ENCODE peak calls at places on chromosomes 3 and 15, in six cellular contexts. R is activated effector memory CD4-positive, alpha-beta T cell treated with anti-CD3 and anti-CD28 coated beads, Interleukin-2, amount 50 U/mL, for 16 hours; E is fibroblast of pulmonary artery; G is HS-27A; C is activated T-cell treated with anti-CD3 and anti-CD28 coated beads, Interleukin-2, amount 50 U/mL, for 4 hours; P is stimulated activated CD8-positive, alpha-beta memory T cell treated with anti-CD3 and anti-CD28 coated beads, Interleukin-15, amount 100 ng/mL, for 4 hours. U is an unnamed sample.
A peak's percentile ranks its signal among the peaks of the same experiment; 100 is the strongest.

GRCh38 chr3:99114565-99115291 is 213.2 kb upstream of the DCBLD2 start:
- DNase-seq in R (no peak), E (peak; percentile 81), G (peak; percentile 83), C (no peak), P (no peak), U (no peak)

GRCh38 chr3:171256445-171257250 is 203.6 kb downstream of the TNIK start:
- DNase-seq in R (no peak), E (no peak), G (no peak), C (no peak), P (no peak), U (no peak)

GRCh38 chr15:88647362-88648105 is 8.7 kb downstream of the ISG20 start:
- DNase-seq in R (no peak), E (no peak), G (no peak), C (no peak), P (no peak), U (no peak)

GRCh38 chr15:96027501-96027900 is 303.0 kb upstream of the NR2F2 start:
- DNase-seq in R (no peak), E (no peak), G (no peak), C (no peak), P (no peak), U (no peak)

GRCh38 chr3:75015280-75015679 is 400.8 kb upstream of the CNTN3 start:
- DNase-seq in R (no peak), E (no peak), G (no peak), C (no peak), P (no peak), U (no peak)

GRCh38 chr3:159947220-159947619 is 41.4 kb upstream of the IL12A start:
- DNase-seq in R (no peak), E (peak; percentile 45), G (peak; percentile 55), C (no peak), P (no peak), U (no peak)

GRCh38 chr3:195774917-195775316 is 36.8 kb downstream of the MUC4 start:
- DNase-seq in R (no peak), E (peak; percentile 48), G (no peak), C (no peak), P (no peak), U (no peak)

GRCh38 chr3:130529816-130530215 is 12.8 kb downstream of the COL6A6 start:
- DNase-seq in R (no peak), E (no peak), G (no peak), C (no peak), P (no peak), U (no peak)

GRCh38 chr3:29686889-29687592 is 406.2 kb downstream of the RBMS3 start:
- DNase-seq in R (no peak), E (peak; percentile 76), G (no peak), C (no peak), P (no peak), U (no peak)

GRCh38 chr3:158205994-158206393 is 96.1 kb downstream of the RSRC1 start:
- DNase-seq in R (no peak), E (peak; percentile 3), G (no peak), C (no peak), P (no peak), U (no peak)

GRCh38 chr3:167066977-167067843 is 312.9 kb downstream of the ZBBX start:
- DNase-seq in R (no peak), E (no peak), G (no peak), C (no peak), P (no peak), U (no peak)

GRCh38 chr3:187077085-187077484 is 62.2 kb downstream of the RPL39L start:
- DNase-seq in R (peak; percentile 30), E (no peak), G (no peak), C (no peak), P (no peak), U (no peak)

GRCh38 chr15:50450678-50451077 is 26.5 kb downstream of the USP8 start:
- DNase-seq in R (no peak), E (no peak), G (no peak), C (no peak), P (no peak), U (no peak)